ENCODE peak calls at places on chromosomes 5 and 9, in eight cellular contexts. One of them, this sample, is unnamed.
A peak's percentile ranks its signal among the peaks of the same experiment; 100 is the strongest.

GRCh38 chr5:6700074-6700685 is 13.1 kb upstream of the TENT4A start:
- DNase-seq in T-helper 9 cell: no peak
- DNase-seq in LoVo: no peak
- DNase-seq in Right ventricle myocardium superior: no peak
- DNase-seq in RPMI8226: no peak
- DNase-seq in upper lobe of left lung: no peak
- DNase-seq in pulmonary artery endothelial cell: no peak
- DNase-seq in Peyer's patch: no peak
- DNase-seq in this sample: no peak

GRCh38 chr9:116687074-116687761 is at the start of gene TRIM32:
- DNase-seq in pulmonary artery endothelial cell: peak; percentile 47
- DNase-seq in RPMI8226: peak; percentile 89
- DNase-seq in Right ventricle myocardium superior: peak; percentile 96
- DNase-seq in T-helper 9 cell: peak; percentile 90
- DNase-seq in upper lobe of left lung: peak; percentile 87
- DNase-seq in LoVo: peak; percentile 87
- DNase-seq in Peyer's patch: peak; percentile 95
- DNase-seq in this sample: peak; percentile 80

GRCh38 chr5:35908814-35909213 is 29.6 kb downstream of the CAPSL start:
- DNase-seq in LoVo: no peak
- DNase-seq in RPMI8226: no peak
- DNase-seq in Right ventricle myocardium superior: no peak
- DNase-seq in T-helper 9 cell: no peak
- DNase-seq in pulmonary artery endothelial cell: no peak
- DNase-seq in upper lobe of left lung: no peak
- DNase-seq in Peyer's patch: no peak
- DNase-seq in this sample: no peak

GRCh38 chr5:163760498-163760897 is 255.1 kb downstream of the MAT2B start:
- DNase-seq in pulmonary artery endothelial cell: peak; percentile 99
- DNase-seq in upper lobe of left lung: no peak
- DNase-seq in Peyer's patch: no peak
- DNase-seq in T-helper 9 cell: no peak
- DNase-seq in RPMI8226: no peak
- DNase-seq in LoVo: no peak
- DNase-seq in Right ventricle myocardium superior: no peak
- DNase-seq in this sample: no peak

GRCh38 chr9:97563458-97564135 is 62.1 kb downstream of the TMOD1 start:
- DNase-seq in Right ventricle myocardium superior: no peak
- DNase-seq in T-helper 9 cell: no peak
- DNase-seq in LoVo: no peak
- DNase-seq in upper lobe of left lung: no peak
- DNase-seq in RPMI8226: no peak
- DNase-seq in Peyer's patch: no peak
- DNase-seq in pulmonary artery endothelial cell: peak; percentile 26
- DNase-seq in this sample: no peak

GRCh38 chr9:38067611-38067891 is 1.5 kb downstream of the SHB start:
- DNase-seq in Peyer's patch: peak; percentile 71
- DNase-seq in T-helper 9 cell: no peak
- DNase-seq in RPMI8226: no peak
- DNase-seq in LoVo: no peak
- DNase-seq in pulmonary artery endothelial cell: no peak
- DNase-seq in upper lobe of left lung: no peak
- DNase-seq in Right ventricle myocardium superior: no peak
- DNase-seq in this sample: no peak

GRCh38 chr9:89605181-89606048 is 603 bp downstream of the GADD45G start:
- DNase-seq in upper lobe of left lung: peak; percentile 58
- DNase-seq in RPMI8226: peak; percentile 52
- DNase-seq in T-helper 9 cell: peak; percentile 38
- DNase-seq in pulmonary artery endothelial cell: no peak
- DNase-seq in Peyer's patch: peak; percentile 77
- DNase-seq in Right ventricle myocardium superior: peak; percentile 81
- DNase-seq in LoVo: no peak
- DNase-seq in this sample: peak; percentile 41

GRCh38 chr5:152689275-152689711 is 284.2 kb upstream of the NMUR2 start:
- DNase-seq in RPMI8226: no peak
- DNase-seq in upper lobe of left lung: no peak
- DNase-seq in pulmonary artery endothelial cell: no peak
- DNase-seq in Right ventricle myocardium superior: no peak
- DNase-seq in LoVo: no peak
- DNase-seq in Peyer's patch: no peak
- DNase-seq in T-helper 9 cell: no peak
- DNase-seq in this sample: no peak

GRCh38 chr9:12784461-12785250 is 9.8 kb downstream of the LURAP1L start:
- DNase-seq in Right ventricle myocardium superior: no peak
- DNase-seq in upper lobe of left lung: peak; percentile 93
- DNase-seq in RPMI8226: peak; percentile 91
- DNase-seq in pulmonary artery endothelial cell: no peak
- DNase-seq in LoVo: peak; percentile 89
- DNase-seq in T-helper 9 cell: no peak
- DNase-seq in Peyer's patch: no peak
- DNase-seq in this sample: no peak

GRCh38 chr5:1827410-1828397 is 26.5 kb downstream of the NDUFS6 start:
- DNase-seq in upper lobe of left lung: no peak
- DNase-seq in Peyer's patch: peak; percentile 51
- DNase-seq in RPMI8226: no peak
- DNase-seq in pulmonary artery endothelial cell: no peak
- DNase-seq in LoVo: no peak
- DNase-seq in Right ventricle myocardium superior: peak; percentile 26
- DNase-seq in T-helper 9 cell: peak; percentile 21
- DNase-seq in this sample: no peak

This sample was measured in hypothalamus.